ENCODE peak calls at places on chromosomes 3 and 15, in nine cellular contexts. W, K, Z, N, I, Q, S, F and E are unnamed samples.

GRCh38 chr3:190695994-190696393 is 166.5 kb downstream of the GMNC start:
- DNase-seq in I (no peak), S (no peak), K (no peak), N (peak; percentile 5), W (no peak), F (no peak), Q (no peak), Z (no peak), E (no peak)

GRCh38 chr15:68235022-68235421 is 5.5 kb upstream of the CLN6 start:
- DNase-seq in S (no peak), I (peak; percentile 29), Q (no peak), N (no peak), W (no peak), Z (no peak), F (no peak), K (no peak), E (no peak)

GRCh38 chr15:42402806-42403205 is 43.5 kb downstream of the CAPN3 start:
- DNase-seq in N (no peak), F (no peak), S (no peak), K (no peak), W (no peak), Q (no peak), I (no peak), Z (no peak), E (peak; percentile 31)

GRCh38 chr3:126146034-126146433 is 34.4 kb downstream of the ALDH1L1 start:
- DNase-seq in Q (no peak), W (no peak), N (no peak), S (no peak), F (no peak), K (no peak), I (peak; percentile 17), Z (no peak), E (no peak)

GRCh38 chr15:50184863-50185504 is 3.0 kb downstream of the SLC27A2 start:
- DNase-seq in F (no peak), W (no peak), Q (no peak), S (no peak), N (peak; percentile 66), Z (no peak), I (no peak), K (no peak), E (no peak)

GRCh38 chr15:49688135-49688790 is 67.4 kb downstream of the DTWD1 start:
- DNase-seq in Q (no peak), S (no peak), Z (no peak), I (no peak), F (peak; percentile 45), N (no peak), K (no peak), W (no peak), E (no peak)

GRCh38 chr3:135056084-135056730 is 261.1 kb downstream of the EPHB1 start:
- DNase-seq in I (no peak), K (no peak), Q (no peak), N (no peak), F (no peak), W (no peak), S (no peak), Z (no peak), E (no peak)

GRCh38 chr3:114447545-114447944 is 153.7 kb downstream of the TIGIT start:
- DNase-seq in N (no peak), F (no peak), S (no peak), K (no peak), Q (no peak), I (no peak), W (no peak), Z (no peak), E (no peak)

GRCh38 chr3:172106989-172107388 is 67.6 kb downstream of the FNDC3B start:
- DNase-seq in Z (peak; percentile 72), N (no peak), I (no peak), K (no peak), Q (peak; percentile 70), S (no peak), W (no peak), F (no peak), E (peak; percentile 95)

GRCh38 chr15:42157981-42158765 is 1.7 kb upstream of the PLA2G4F start:
- DNase-seq in K (no peak), W (no peak), Q (no peak), F (no peak), N (no peak), I (no peak), S (no peak), Z (peak; percentile 71), E (no peak)

GRCh38 chr3:115470254-115470653 is 153.1 kb upstream of the GAP43 start:
- DNase-seq in K (no peak), W (no peak), N (no peak), F (no peak), Z (no peak), S (no peak), I (no peak), Q (no peak), E (no peak)

GRCh38 chr3:99859855-99860254 is 42.2 kb downstream of the CMSS1 start:
- DNase-seq in Z (no peak), Q (no peak), W (no peak), I (no peak), K (no peak), S (peak; percentile 32), F (peak; percentile 19), N (no peak), E (no peak)

GRCh38 chr15:28915935-28916334 is 30.2 kb downstream of the APBA2 start:
- DNase-seq in Z (no peak), Q (no peak), K (no peak), W (no peak), N (no peak), S (no peak), I (no peak), F (no peak), E (no peak)

GRCh38 chr15:70569139-70569717 is 194.1 kb downstream of the UACA start:
- DNase-seq in W (peak; percentile 67), F (peak; percentile 44), I (no peak), N (peak; percentile 68), Q (no peak), S (peak; percentile 71), Z (peak; percentile 24), K (peak; percentile 73), E (peak; percentile 68)
- TF ChIP-seq CTCF in W (peak; percentile 67), F (peak; percentile 63), I (peak; percentile 70), N (peak; percentile 85), Q (peak; percentile 20), S (peak; percentile 77), Z (peak; percentile 42), K (peak; percentile 87), E (peak; percentile 72)

GRCh38 chr3:64677961-64678716 is 9.7 kb downstream of the ADAMTS9 start:
- DNase-seq in S (no peak), W (no peak), I (no peak), Q (no peak), Z (no peak), N (no peak), K (no peak), F (no peak), E (no peak)
- TF ChIP-seq MAX in S (no peak), W (no peak), I (no peak), Q (no peak), Z (no peak), N (no peak), K (no peak), F (no peak), E (no peak)

DNA sequence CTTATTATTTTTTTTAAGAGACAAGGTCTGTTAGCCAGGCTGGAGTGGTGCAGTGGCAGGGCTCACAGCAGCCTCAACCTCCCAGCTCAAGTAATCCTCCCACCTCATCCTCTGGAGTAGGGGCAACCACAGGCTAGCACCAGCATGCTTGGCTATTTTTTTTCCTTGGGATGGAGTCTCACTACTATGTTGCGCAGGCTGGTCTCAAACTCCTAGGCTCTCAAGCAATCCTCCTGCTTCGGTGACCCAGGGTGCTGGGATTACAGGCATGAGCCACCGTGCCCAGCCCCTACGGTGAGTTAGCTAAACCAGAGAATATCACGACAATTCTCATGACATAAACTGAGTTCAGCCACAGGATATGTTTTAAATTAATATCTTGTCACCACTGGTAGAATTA is 2.0 kb downstream of the DCUN1D1 start:
- DNase-seq in S (no peak), Z (no peak), N (no peak), K (no peak), Q (no peak), F (no peak), I (no peak), W (no peak), E (no peak)
- H3K4me3 ChIP-seq in S (no peak overlapping the region), Z (peak overlapping the region; percentile 74), N (peak overlapping the region; percentile 85), K (no peak overlapping the region), Q (peak overlapping the region; percentile 85), F (no peak overlapping the region), I (peak overlapping the region; percentile 12), W (peak overlapping the region; percentile 99), E (peak overlapping the region; percentile 84)

GRCh38 chr15:83746231-83746630 is 92.3 kb downstream of the ADAMTSL3 start:
- DNase-seq in N (no peak), Q (no peak), Z (no peak), F (no peak), I (no peak), K (no peak), S (no peak), W (no peak), E (no peak)

GRCh38 chr15:83745771-83746170 is 91.8 kb downstream of the ADAMTSL3 start:
- DNase-seq in Z (no peak), W (no peak), I (no peak), F (no peak), K (no peak), N (no peak), S (no peak), Q (no peak), E (no peak)

GRCh38 chr15:83747718-83748110 is 93.8 kb downstream of the ADAMTSL3 start:
- DNase-seq in Q (no peak), W (no peak), F (no peak), N (no peak), K (no peak), Z (no peak), S (no peak), I (no peak), E (no peak)

DNA sequence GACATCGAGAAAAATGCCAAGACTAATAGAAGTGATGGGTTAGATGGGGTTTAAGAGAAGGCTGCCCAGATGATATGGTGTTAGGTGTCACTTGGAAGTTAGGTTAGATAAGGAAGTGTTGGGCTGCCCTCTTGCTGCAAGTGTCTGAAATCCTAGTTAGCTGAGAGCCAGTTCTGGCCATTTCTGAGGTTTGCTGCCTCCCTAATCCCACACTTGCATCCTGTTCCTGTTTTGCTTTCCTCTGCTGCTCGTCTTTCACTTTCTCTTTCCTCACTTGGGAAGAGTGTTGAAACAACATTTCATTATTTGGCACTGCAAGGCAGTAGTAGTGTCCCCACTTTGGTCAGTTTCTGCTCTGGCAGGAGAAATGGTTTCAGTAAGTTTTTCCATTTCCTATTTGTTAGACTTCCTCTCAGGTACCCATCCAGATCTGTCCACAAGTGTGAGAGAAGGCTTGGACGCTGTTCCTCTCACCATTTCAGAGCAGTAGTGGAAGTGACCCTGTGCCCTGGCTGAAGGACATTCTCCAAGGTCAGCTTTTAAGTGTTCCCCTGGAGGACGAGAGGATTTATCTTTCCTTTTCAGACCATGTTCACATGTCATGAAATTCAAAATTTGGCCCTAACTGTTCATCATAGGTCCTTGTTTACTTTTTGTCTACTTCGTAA is 93.3 kb downstream of the ADAMTSL3 start:
- DNase-seq in I (no peak), W (no peak), S (no peak), Q (no peak), N (peak; percentile 2), F (no peak), K (peak; percentile 3), Z (no peak), E (peak; percentile 42)
- TF ChIP-seq CTCF in I (peak; percentile 62), W (no peak), S (no peak), Q (no peak), N (peak; percentile 42), F (peak; percentile 23), K (peak; percentile 17), Z (no peak), E (no peak)

GRCh38 chr3:108117245-108117644 is 26.4 kb upstream of the CD47 start:
- DNase-seq in K (no peak), F (no peak), Q (no peak), Z (peak; percentile 45), S (no peak), W (no peak), I (no peak), N (no peak), E (peak; percentile 43)
- TF ChIP-seq MAX in K (no peak), F (no peak), Q (no peak), Z (no peak), S (no peak), W (no peak), I (no peak), N (no peak), E (no peak)